ENCODE peak calls at places on chromosomes 12 and 14, in four cellular contexts. One of them, this sample, is unnamed. For H3K9me3, the result is how much of the 10 kb centered on the place peaks cover.

GRCh38 chr14:55707365-55707804 is 127.4 kb downstream of the KTN1 start:
- DNase-seq in NT2/D1: no peak
- DNase-seq in cardiac muscle cell: peak
- DNase-seq in ascending aorta: no peak
- DNase-seq in this sample: peak

GRCh38 chr12:52522346-52523011 is 2.3 kb upstream of the KRT5 start:
- DNase-seq in NT2/D1: no peak
- DNase-seq in cardiac muscle cell: no peak
- DNase-seq in ascending aorta: peak
- DNase-seq in this sample: peak

GRCh38 chr12:64560395-64561301 is 49.6 kb upstream of the RASSF3 start:
- DNase-seq in NT2/D1: no peak
- DNase-seq in cardiac muscle cell: no peak
- DNase-seq in ascending aorta: no peak
- DNase-seq in this sample: peak

GRCh38 chr14:21300892-21301291 is 21.0 kb downstream of the RPGRIP1 start:
- DNase-seq in NT2/D1: no peak
- DNase-seq in cardiac muscle cell: peak
- DNase-seq in ascending aorta: no peak
- DNase-seq in this sample: no peak

GRCh38 chr12:1841606-1842182 is 21.3 kb downstream of the LRTM2 start:
- DNase-seq in NT2/D1: no peak
- DNase-seq in cardiac muscle cell: no peak
- DNase-seq in ascending aorta: no peak
- DNase-seq in this sample: no peak

GRCh38 chr14:51328089-51328941 is 88.3 kb downstream of the TMX1 start:
- DNase-seq in NT2/D1: no peak
- DNase-seq in cardiac muscle cell: no peak
- DNase-seq in ascending aorta: no peak
- DNase-seq in this sample: peak

GRCh38 chr14:73245401-73246325 is 8.4 kb downstream of the PAPLN start:
- DNase-seq in NT2/D1: no peak
- DNase-seq in cardiac muscle cell: no peak
- DNase-seq in ascending aorta: peak
- DNase-seq in this sample: no peak

GRCh38 chr14:52844262-52845060 is 53.1 kb upstream of the GNPNAT1 start:
- DNase-seq in NT2/D1: peak
- DNase-seq in cardiac muscle cell: no peak
- DNase-seq in ascending aorta: no peak
- DNase-seq in this sample: no peak

GRCh38 chr12:84950971-84951546 is 38.5 kb upstream of the SLC6A15 start:
- DNase-seq in NT2/D1: no peak
- DNase-seq in cardiac muscle cell: no peak
- DNase-seq in ascending aorta: no peak
- DNase-seq in this sample: no peak

GRCh38 chr12:106131671-106132070 is 7.1 kb downstream of the NUAK1 start:
- DNase-seq in NT2/D1: no peak
- DNase-seq in cardiac muscle cell: no peak
- DNase-seq in ascending aorta: no peak
- DNase-seq in this sample: peak

GRCh38 chr12:52975820-52976573 is 27.1 kb downstream of the KRT18 start:
- DNase-seq in NT2/D1: peak
- DNase-seq in cardiac muscle cell: no peak
- DNase-seq in ascending aorta: no peak
- DNase-seq in this sample: no peak

GRCh38 chr12:29350080-29350479 is 30.9 kb downstream of the ERGIC2 start:
- DNase-seq in NT2/D1: no peak
- DNase-seq in cardiac muscle cell: peak
- DNase-seq in ascending aorta: no peak
- DNase-seq in this sample: peak

GRCh38 chr12:108827941-108828340 is 29.4 kb downstream of the SSH1 start:
- DNase-seq in NT2/D1: no peak
- DNase-seq in cardiac muscle cell: no peak
- DNase-seq in ascending aorta: no peak
- DNase-seq in this sample: no peak
- H3K9me3 ChIP-seq in NT2/D1: under half
- H3K9me3 ChIP-seq in cardiac muscle cell: under half
- H3K9me3 ChIP-seq in ascending aorta: under half
- H3K9me3 ChIP-seq in this sample: under half

DNA sequence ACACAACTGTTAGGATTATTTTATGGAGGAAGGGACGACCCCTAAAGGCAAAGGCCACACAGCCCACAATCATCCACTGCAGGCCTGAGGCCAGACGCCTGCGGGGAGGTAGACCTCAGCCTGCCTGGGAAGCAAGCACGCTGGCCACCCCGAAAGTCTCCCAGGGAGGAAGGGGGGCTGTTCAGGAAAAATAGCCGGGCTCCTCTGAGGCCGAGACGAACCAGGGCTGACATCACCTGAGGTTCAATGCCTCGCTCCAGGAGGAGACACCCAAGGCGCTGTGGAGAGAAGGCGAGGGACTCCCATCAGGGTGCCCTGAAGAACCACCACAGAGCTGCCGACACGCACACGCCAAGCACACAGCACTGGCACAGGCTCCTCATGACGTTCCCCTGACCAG is 127.4 kb downstream of the PIWIL1 start:
- DNase-seq in NT2/D1: no peak
- DNase-seq in cardiac muscle cell: no peak
- DNase-seq in ascending aorta: no peak
- DNase-seq in this sample: no peak
- H3K9me3 ChIP-seq in NT2/D1: under half
- H3K9me3 ChIP-seq in cardiac muscle cell: under half
- H3K9me3 ChIP-seq in ascending aorta: under half
- H3K9me3 ChIP-seq in this sample: under half

GRCh38 chr12:14426792-14427191 is 61.3 kb downstream of the ATF7IP start:
- DNase-seq in NT2/D1: no peak
- DNase-seq in cardiac muscle cell: no peak
- DNase-seq in ascending aorta: no peak
- DNase-seq in this sample: no peak
- H3K9me3 ChIP-seq in NT2/D1: under half
- H3K9me3 ChIP-seq in cardiac muscle cell: under half
- H3K9me3 ChIP-seq in ascending aorta: under half
- H3K9me3 ChIP-seq in this sample: under half

GRCh38 chr12:131391399-131391798 is 319.5 kb upstream of the SFSWAP start:
- DNase-seq in NT2/D1: no peak
- DNase-seq in cardiac muscle cell: no peak
- DNase-seq in ascending aorta: peak
- DNase-seq in this sample: no peak

GRCh38 chr12:131390408-131391100 is 320.3 kb upstream of the SFSWAP start:
- DNase-seq in NT2/D1: peak
- DNase-seq in cardiac muscle cell: peak
- DNase-seq in ascending aorta: no peak
- DNase-seq in this sample: no peak

GRCh38 chr12:131388164-131388795 is 322.6 kb upstream of the SFSWAP start:
- DNase-seq in NT2/D1: no peak
- DNase-seq in cardiac muscle cell: no peak
- DNase-seq in ascending aorta: no peak
- DNase-seq in this sample: no peak

GRCh38 chr12:131387281-131388163 is 323.4 kb upstream of the SFSWAP start:
- DNase-seq in NT2/D1: no peak
- DNase-seq in cardiac muscle cell: no peak
- DNase-seq in ascending aorta: peak
- DNase-seq in this sample: no peak

DNA sequence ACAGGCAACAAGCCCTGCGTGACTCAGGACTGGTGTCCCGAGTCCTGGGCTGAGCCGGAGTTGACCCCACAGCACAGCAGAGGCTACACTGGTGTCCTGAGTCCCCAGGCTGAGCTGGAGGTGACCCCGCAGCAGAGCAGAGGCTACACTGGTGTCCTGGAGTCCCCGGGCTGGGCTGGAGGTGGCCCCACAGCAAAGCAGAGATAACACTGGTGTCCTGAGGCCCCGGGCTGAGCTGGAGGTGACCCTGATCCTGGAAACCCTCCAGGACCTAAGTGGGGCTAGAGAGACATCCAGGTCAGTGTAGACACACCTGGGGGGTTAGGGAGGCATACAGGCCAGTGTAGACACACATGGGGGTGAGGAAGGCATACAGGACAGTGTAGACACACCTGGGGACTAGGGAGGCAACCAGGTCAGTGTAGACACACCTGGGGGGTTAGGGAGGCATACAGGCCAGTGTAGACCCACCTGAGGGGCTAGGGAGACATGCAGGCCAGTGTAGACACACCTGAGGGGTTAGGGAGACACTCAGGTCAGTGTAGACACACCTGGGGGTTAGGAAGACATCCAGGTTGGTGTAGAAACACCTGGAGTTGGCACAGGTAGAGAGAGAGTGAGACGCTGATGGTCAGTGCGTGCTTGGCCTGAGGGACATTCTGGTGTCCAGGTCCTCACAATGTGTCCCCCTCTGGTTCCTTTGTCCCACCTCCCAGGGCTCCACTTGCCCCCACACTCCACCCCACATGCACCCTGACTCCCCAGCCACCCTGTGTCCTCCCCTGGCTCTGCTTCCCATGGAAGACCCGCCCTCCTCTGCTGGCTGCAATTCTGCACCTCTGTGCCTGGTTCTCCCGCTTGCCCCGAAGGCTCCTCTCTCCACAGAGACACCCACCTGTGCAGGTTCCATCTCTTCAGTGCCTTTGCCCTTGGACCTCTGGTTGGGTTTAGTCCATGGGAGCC is 321.6 kb upstream of the SFSWAP start:
- DNase-seq in NT2/D1: no peak
- DNase-seq in cardiac muscle cell: no peak
- DNase-seq in ascending aorta: peak
- DNase-seq in this sample: no peak
- H3K9me3 ChIP-seq in NT2/D1: under half
- H3K9me3 ChIP-seq in cardiac muscle cell: under half
- H3K9me3 ChIP-seq in ascending aorta: under half
- H3K9me3 ChIP-seq in this sample: under half